ENCODE peak calls at places on chromosomes 2 and 18, in seven cellular contexts. R is HCT116, Q is SK-N-SH, B is GM12878, O is H1, D is HepG2, Y is K562. V is an unnamed sample.

GRCh38 chr2:27407798-27408491 is 1.4 kb downstream of the PPM1G start:
- DNase-seq in Y (peak), R (peak), O (peak), D (peak), Q (peak), B (no peak), V (peak)

GRCh38 chr2:118509319-118510016 is 338.0 kb downstream of the EN1 start:
- DNase-seq in B (no peak), O (no peak), Q (no peak), R (no peak), Y (no peak), D (no peak), V (no peak)

GRCh38 chr18:78798402-78799175 is 181.0 kb upstream of the SALL3 start:
- DNase-seq in Y (no peak), R (no peak), O (no peak), D (no peak), Q (no peak), B (no peak), V (no peak)

GRCh38 chr2:127629637-127630036 is 16.3 kb upstream of the GPR17 start:
- DNase-seq in R (no peak), Q (no peak), B (no peak), D (no peak), Y (no peak), O (no peak), V (no peak)

GRCh38 chr18:47561316-47561715 is 309.9 kb upstream of the SKOR2 start:
- DNase-seq in B (no peak), R (no peak), O (peak), Q (no peak), D (no peak), Y (no peak), V (no peak)

GRCh38 chr2:222341328-222341727 is 42.5 kb upstream of the PAX3 start:
- DNase-seq in D (no peak), Q (no peak), O (no peak), Y (no peak), R (no peak), B (no peak), V (no peak)

GRCh38 chr2:180203972-180204371 is 196.9 kb upstream of the CWC22 start:
- DNase-seq in B (no peak), Q (no peak), R (no peak), D (no peak), O (no peak), Y (no peak), V (no peak)

GRCh38 chr2:203689424-203690109 is 16.9 kb upstream of the CD28 start:
- DNase-seq in Q (no peak), Y (no peak), R (no peak), O (no peak), D (no peak), B (peak), V (no peak)

GRCh38 chr2:222548997-222549396 is 106.9 kb downstream of the FARSB start:
- DNase-seq in R (no peak), Y (no peak), O (no peak), Q (no peak), B (no peak), D (no peak), V (no peak)

GRCh38 chr18:34352385-34353163 is 127.9 kb upstream of the NOL4 start:
- DNase-seq in D (peak), R (no peak), Y (no peak), O (no peak), B (no peak), Q (peak), V (peak)

GRCh38 chr2:238644095-238645081 is 203.5 kb upstream of the TWIST2 start:
- DNase-seq in Q (no peak), R (peak), D (peak), B (no peak), O (peak), Y (no peak), V (no peak)

GRCh38 chr2:176098366-176099158 is 1.0 kb upstream of the HOXD12 start:
- DNase-seq in Y (no peak), R (no peak), B (no peak), O (peak), D (no peak), Q (peak), V (no peak)

GRCh38 chr2:235516257-235516656 is 22.4 kb downstream of the AGAP1 start:
- DNase-seq in Y (no peak), Q (no peak), R (no peak), B (no peak), O (no peak), D (no peak), V (no peak)

GRCh38 chr2:67309281-67309680 is 87.9 kb upstream of the ETAA1 start:
- DNase-seq in B (no peak), R (no peak), O (no peak), Q (no peak), Y (no peak), D (peak), V (peak)

GRCh38 chr2:74516070-74516633 is 1.9 kb downstream of the TLX2 start:
- DNase-seq in O (peak), Q (peak), R (no peak), B (no peak), D (no peak), Y (peak), V (no peak)

GRCh38 chr2:216056739-216057138 is 24.9 kb downstream of the PECR start:
- DNase-seq in R (no peak), D (no peak), Q (no peak), Y (no peak), O (no peak), B (peak), V (no peak)

GRCh38 chr2:85669549-85669948 is 1.6 kb upstream of the SFTPB start:
- DNase-seq in O (no peak), B (peak), R (no peak), Y (no peak), D (no peak), Q (no peak), V (no peak)

GRCh38 chr2:71454221-71455010 is 1.1 kb downstream of the DYSF start:
- DNase-seq in R (no peak), O (peak), Y (peak), Q (no peak), D (no peak), B (no peak), V (no peak)

GRCh38 chr2:25265802-25266201 is 75.9 kb downstream of the DNMT3A start:
- DNase-seq in D (no peak), O (no peak), Q (no peak), R (no peak), Y (peak), B (no peak), V (no peak)

GRCh38 chr2:236264256-236264655 is at the start of gene ASB18:
- DNase-seq in R (no peak), D (no peak), B (no peak), Q (no peak), O (no peak), Y (no peak), V (no peak)

GRCh38 chr18:42893991-42894390 is 221.5 kb downstream of the RIT2 start:
- DNase-seq in R (no peak), O (no peak), B (no peak), Q (no peak), Y (no peak), D (no peak), V (no peak)

GRCh38 chr2:32479224-32479623 is 122.4 kb downstream of the BIRC6 start:
- DNase-seq in R (no peak), Y (peak), D (no peak), B (no peak), O (no peak), Q (no peak), V (no peak)

GRCh38 chr18:49178736-49179135 is 228.0 kb upstream of the SMAD7 start:
- DNase-seq in O (no peak), D (peak), Q (peak), R (peak), Y (peak), B (no peak), V (peak)

GRCh38 chr2:165938237-165938636 is 15.3 kb downstream of the TTC21B start:
- DNase-seq in D (no peak), Y (no peak), R (no peak), O (no peak), B (no peak), Q (no peak), V (no peak)

GRCh38 chr2:43192939-43193651 is 33.3 kb downstream of the ZFP36L2 start:
- DNase-seq in Q (no peak), D (peak), R (no peak), O (no peak), Y (no peak), B (no peak), V (no peak)

GRCh38 chr2:80205498-80205897 is 99.1 kb downstream of the LRRTM1 start:
- DNase-seq in D (no peak), R (no peak), O (no peak), Q (no peak), B (no peak), Y (no peak), V (no peak)

GRCh38 chr2:75865702-75866101 is 155.0 kb upstream of the GCFC2 start:
- DNase-seq in Q (no peak), R (no peak), Y (no peak), O (no peak), B (no peak), D (peak), V (no peak)

GRCh38 chr18:49224130-49224529 is 236.3 kb downstream of the DYM start:
- DNase-seq in B (no peak), Y (peak), Q (no peak), R (no peak), O (no peak), D (no peak), V (no peak)

GRCh38 chr2:16060125-16060935 is 120.0 kb downstream of the MYCN start:
- DNase-seq in B (no peak), O (no peak), R (no peak), D (no peak), Y (no peak), Q (no peak), V (no peak)

DNA sequence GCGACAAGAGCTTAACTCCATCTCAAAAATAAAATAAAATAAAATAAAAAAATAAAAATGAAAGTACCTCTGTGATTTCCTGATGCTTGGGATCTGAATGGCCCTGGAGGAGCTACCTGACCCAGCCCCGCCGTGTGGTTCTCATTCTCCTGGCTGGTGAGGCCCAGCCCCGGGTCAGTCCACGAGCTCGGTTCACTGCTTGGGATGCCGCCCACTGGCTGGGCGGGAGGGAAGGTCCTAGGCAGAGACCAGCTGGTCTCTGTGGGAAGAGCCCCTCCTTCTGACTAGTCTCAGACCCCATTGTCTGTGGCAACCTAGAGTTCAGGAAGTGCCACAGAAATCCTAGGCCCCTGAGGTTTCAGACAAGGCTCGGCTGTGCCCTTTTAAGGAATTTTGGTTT is 55.1 kb upstream of the DLGAP1 start:
- DNase-seq in R (no peak), Y (no peak), O (no peak), Q (no peak), D (no peak), B (no peak), V (no peak)
- TF ChIP-seq JUND in R (no peak), Y (no peak), O (no peak), Q (no peak), D (no peak), B (no peak), V (no peak)

DNA sequence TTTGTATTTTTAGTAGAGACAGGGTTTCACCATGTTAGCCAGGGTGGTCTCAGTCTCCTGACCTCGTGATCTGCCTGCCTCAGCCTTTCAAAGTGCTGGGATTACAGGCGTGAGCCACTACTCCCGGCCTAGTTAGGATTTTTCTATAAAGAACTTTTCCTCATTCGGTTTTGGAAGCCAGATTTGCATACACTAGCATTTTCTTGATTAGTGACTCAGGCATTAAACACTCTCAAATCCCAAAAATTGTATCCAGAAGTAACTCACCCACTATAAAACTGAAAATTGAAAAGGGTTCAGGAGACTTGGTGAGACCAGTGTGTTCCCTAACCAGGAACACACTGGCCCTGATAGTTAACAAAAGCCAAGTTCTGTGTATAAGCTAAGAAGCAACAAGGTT is 25.2 kb downstream of the EIF2AK3 start:
- DNase-seq in D (no peak), Q (no peak), B (no peak), Y (no peak), R (no peak), O (no peak), V (no peak)
- TF ChIP-seq JUND in D (no peak), Q (no peak), B (no peak), Y (no peak), R (no peak), O (no peak), V (no peak)

DNA sequence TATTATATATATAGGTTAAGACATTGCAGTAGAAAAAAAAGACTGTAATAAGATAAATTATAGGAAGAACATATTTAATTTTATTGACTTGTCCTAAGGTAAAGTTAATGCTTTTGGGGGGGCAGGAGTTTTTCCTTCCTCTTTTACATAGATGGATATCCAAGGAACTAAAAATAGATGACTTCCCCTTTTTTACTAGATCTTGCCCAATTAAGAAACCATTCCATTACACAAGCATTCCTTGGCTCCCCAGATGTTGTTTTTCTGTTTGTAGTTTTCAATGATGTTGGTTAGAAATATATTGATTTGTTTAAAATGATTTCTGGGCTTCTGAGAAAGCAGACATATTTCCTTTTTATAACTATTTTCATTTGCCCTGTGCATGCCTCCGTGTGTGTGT is 22.4 kb upstream of the PMAIP1 start:
- DNase-seq in R (no peak), O (no peak), B (no peak), Y (no peak), D (no peak), Q (no peak), V (no peak)
- TF ChIP-seq JUND in R (no peak), O (no peak), B (no peak), Y (no peak), D (no peak), Q (no peak), V (no peak)

DNA sequence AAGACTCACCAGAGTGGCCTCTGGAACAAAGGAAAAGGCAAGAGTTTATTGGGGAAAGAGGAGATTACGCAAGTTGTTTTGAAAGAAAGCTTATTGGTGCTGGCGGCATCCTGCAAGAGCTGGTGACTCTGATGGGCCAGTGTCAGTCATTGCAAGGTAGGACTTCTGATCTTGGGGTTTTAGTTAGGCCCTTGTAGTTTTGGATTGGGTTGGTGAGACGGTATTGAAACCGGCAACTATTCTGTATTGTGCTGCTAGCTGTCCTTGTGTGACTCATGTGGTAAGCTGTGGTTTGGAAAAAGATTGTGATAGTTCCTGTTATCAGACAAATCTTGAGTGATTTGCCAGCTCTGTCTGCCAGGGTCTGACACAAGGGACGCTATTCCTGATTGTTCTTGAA is 159.1 kb upstream of the PIEZO2 start:
- DNase-seq in O (no peak), B (no peak), Q (no peak), Y (no peak), D (no peak), R (no peak), V (no peak)
- TF ChIP-seq JUND in O (no peak), B (no peak), Q (peak), Y (no peak), D (no peak), R (no peak), V (no peak)

GRCh38 chr18:59881728-59882685 is 17.8 kb upstream of the PMAIP1 start:
- DNase-seq in O (peak), Y (peak), B (no peak), D (peak), Q (no peak), R (no peak), V (no peak)

GRCh38 chr18:59884331-59884730 is 15.5 kb upstream of the PMAIP1 start:
- DNase-seq in R (no peak), Y (no peak), B (no peak), O (no peak), Q (no peak), D (no peak), V (no peak)

DNA sequence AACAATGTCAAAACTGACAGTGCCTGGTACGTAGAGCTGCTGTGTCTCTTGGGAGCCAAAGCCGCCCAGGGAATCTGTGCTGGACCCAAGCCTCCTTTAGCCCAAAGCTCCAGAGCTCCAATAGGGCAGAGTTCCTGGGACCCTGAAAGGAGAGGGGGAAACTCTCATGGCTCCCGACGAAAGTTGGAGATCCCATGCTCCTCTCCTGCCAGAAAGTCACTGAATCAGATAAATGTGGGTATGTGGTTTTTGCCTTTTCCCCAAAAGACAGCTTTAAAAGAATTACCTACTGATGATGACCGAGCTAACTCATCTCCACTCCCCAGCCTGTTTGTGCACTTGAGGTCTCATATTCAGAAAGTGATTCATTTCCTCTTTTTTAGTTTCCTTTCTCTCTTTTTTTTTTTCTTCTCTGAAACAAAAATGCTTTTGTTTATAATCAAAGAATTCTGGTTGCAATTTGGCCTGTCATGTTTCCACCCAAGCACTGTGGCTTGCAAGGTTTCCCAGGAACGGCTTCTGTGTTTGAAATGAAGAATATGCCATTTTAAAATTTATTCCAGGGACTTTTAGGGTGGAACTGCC is 14.1 kb upstream of the PMAIP1 start:
- DNase-seq in O (no peak), D (no peak), Q (no peak), B (peak), R (no peak), Y (no peak), V (no peak)
- TF ChIP-seq JUND in O (no peak), D (no peak), Q (peak), B (peak), R (peak), Y (no peak), V (no peak)

GRCh38 chr2:29587791-29588190 is 333.6 kb downstream of the ALK start:
- DNase-seq in R (no peak), Q (no peak), B (no peak), O (no peak), Y (no peak), D (no peak), V (no peak)

GRCh38 chr2:29589440-29590103 is 331.8 kb downstream of the ALK start:
- DNase-seq in Q (no peak), B (no peak), O (no peak), Y (no peak), D (no peak), R (no peak), V (no peak)

GRCh38 chr2:29591600-29591999 is 329.8 kb downstream of the ALK start:
- DNase-seq in Q (no peak), R (no peak), B (no peak), D (no peak), O (no peak), Y (no peak), V (no peak)

GRCh38 chr2:29590211-29590610 is 331.2 kb downstream of the ALK start:
- DNase-seq in R (no peak), D (no peak), Y (no peak), O (no peak), B (no peak), Q (no peak), V (no peak)
- TF ChIP-seq JUND in R (no peak), D (no peak), Y (no peak), O (no peak), B (no peak), Q (no peak), V (no peak)

GRCh38 chr18:55405655-55406373 is 182.2 kb downstream of the TCF4 start:
- DNase-seq in O (no peak), Q (peak), Y (peak), D (no peak), B (no peak), R (no peak), V (no peak)

GRCh38 chr18:55404811-55405654 is 183.0 kb downstream of the TCF4 start:
- DNase-seq in B (no peak), O (no peak), Q (no peak), R (no peak), D (no peak), Y (no peak), V (no peak)

GRCh38 chr18:55406374-55407045 is 181.5 kb downstream of the TCF4 start:
- DNase-seq in B (no peak), D (no peak), Y (no peak), O (no peak), R (no peak), Q (no peak), V (no peak)

GRCh38 chr18:55407774-55408535 is 180.0 kb downstream of the TCF4 start:
- DNase-seq in Y (no peak), B (no peak), D (no peak), Q (no peak), O (no peak), R (no peak), V (no peak)

DNA sequence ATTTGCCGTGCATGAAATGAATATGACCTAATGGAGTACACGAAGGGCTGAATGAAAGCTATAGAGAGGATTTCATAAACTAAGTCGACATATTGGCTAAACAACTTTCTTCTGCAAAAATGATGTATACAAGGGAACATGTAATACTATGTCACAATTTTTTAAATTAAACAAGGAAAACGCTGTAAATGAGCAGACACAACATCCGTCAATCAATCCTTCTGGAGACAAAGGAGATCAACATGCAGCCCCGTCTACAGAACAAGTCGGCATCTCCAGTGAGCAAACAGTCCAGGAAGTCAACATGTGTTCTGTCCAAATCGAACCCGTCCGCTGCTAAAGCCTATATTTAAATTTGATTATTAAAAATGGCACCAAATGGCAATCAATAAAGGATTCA is 180.8 kb downstream of the TCF4 start:
- DNase-seq in D (no peak), Y (no peak), O (no peak), Q (no peak), R (no peak), B (no peak), V (no peak)
- TF ChIP-seq JUND in D (no peak), Y (no peak), O (no peak), Q (no peak), R (no peak), B (no peak), V (no peak)